ENCODE peak calls at places on chromosomes 5 and 9, in seven cellular contexts. O, N, J, I, M, U and Z are unnamed samples.

GRCh38 chr9:137955224-137955570 is 77.6 kb downstream of the CACNA1B start:
- DNase-seq in O (no peak), N (no peak), J (no peak), I (no peak), M (no peak), U (no peak), Z (no peak)

GRCh38 chr9:115531410-115532130 is 413.6 kb upstream of the TNC start:
- DNase-seq in O (no peak), N (no peak), J (no peak), I (peak; percentile 90), M (no peak), U (no peak), Z (no peak)

GRCh38 chr9:98045234-98046160 is 11.0 kb upstream of the NANS start:
- DNase-seq in O (peak; percentile 84), N (no peak), J (no peak), I (no peak), M (peak; percentile 84), U (no peak), Z (peak; percentile 87)

GRCh38 chr5:146005723-146006122 is 69.3 kb downstream of the SH3RF2 start:
- DNase-seq in O (no peak), N (no peak), J (no peak), I (no peak), M (no peak), U (no peak), Z (no peak)

GRCh38 chr5:95892784-95893354 is 68.8 kb downstream of the ELL2 start:
- DNase-seq in O (no peak), N (peak; percentile 42), J (peak; percentile 33), I (no peak), M (no peak), U (peak; percentile 45), Z (peak; percentile 16)

GRCh38 chr5:71503536-71503935 is 48.1 kb downstream of the BDP1 start:
- DNase-seq in O (no peak), N (no peak), J (no peak), I (no peak), M (no peak), U (no peak), Z (no peak)

GRCh38 chr9:101533334-101534187 is at the start of gene RNF20:
- DNase-seq in O (peak; percentile 96), N (peak; percentile 100), J (peak; percentile 89), I (peak; percentile 98), M (peak; percentile 94), U (peak; percentile 99), Z (peak; percentile 98)

GRCh38 chr5:115461506-115462290 is 82.9 kb downstream of the FEM1C start:
- DNase-seq in O (peak; percentile 58), N (no peak), J (no peak), I (peak; percentile 90), M (no peak), U (no peak), Z (peak; percentile 89)

GRCh38 chr5:94285984-94286383 is 332.4 kb downstream of the KIAA0825 start:
- DNase-seq in O (peak; percentile 8), N (no peak), J (no peak), I (no peak), M (no peak), U (no peak), Z (no peak)

GRCh38 chr9:122001491-122002201 is 91.5 kb downstream of the TTLL11 start:
- DNase-seq in O (no peak), N (no peak), J (no peak), I (peak; percentile 24), M (no peak), U (no peak), Z (no peak)

GRCh38 chr9:116641292-116642059 is 45.6 kb upstream of the TRIM32 start:
- DNase-seq in O (peak; percentile 44), N (no peak), J (no peak), I (no peak), M (no peak), U (no peak), Z (no peak)

GRCh38 chr9:125440411-125440810 is 178.8 kb downstream of the GAPVD1 start:
- DNase-seq in O (no peak), N (no peak), J (peak; percentile 61), I (no peak), M (no peak), U (no peak), Z (no peak)

GRCh38 chr9:518540-518939 is 303.9 kb downstream of the DOCK8 start:
- DNase-seq in O (no peak), N (no peak), J (no peak), I (no peak), M (no peak), U (peak; percentile 23), Z (no peak)

GRCh38 chr5:83927140-83927733 is 206.6 kb upstream of the HAPLN1 start:
- DNase-seq in O (no peak), N (peak; percentile 82), J (peak; percentile 12), I (peak; percentile 64), M (no peak), U (peak; percentile 79), Z (peak; percentile 57)

GRCh38 chr5:80957031-80957761 is 3.0 kb upstream of the RASGRF2 start:
- DNase-seq in O (peak; percentile 75), N (no peak), J (no peak), I (no peak), M (no peak), U (no peak), Z (no peak)
- H2AFZ ChIP-seq in O (no peak overlapping the region), N (no peak overlapping the region), J (no peak overlapping the region), I (no peak overlapping the region), M (no peak overlapping the region), U (no peak overlapping the region), Z (no peak overlapping the region)

GRCh38 chr9:3863114-3863528 is 337.3 kb upstream of the RFX3 start:
- DNase-seq in O (peak; percentile 80), N (no peak), J (peak; percentile 35), I (peak; percentile 92), M (no peak), U (no peak), Z (peak; percentile 78)
- H3K4me2 ChIP-seq in O (peak overlapping the region; percentile 55), N (no peak overlapping the region), J (peak overlapping the region; percentile 56), I (peak overlapping the region; percentile 26), M (no peak overlapping the region), U (no peak overlapping the region), Z (peak overlapping the region; percentile 67)

GRCh38 chr5:134874831-134875655 is 872 bp downstream of the TXNDC15 start:
- DNase-seq in O (peak; percentile 48), N (peak; percentile 40), J (peak; percentile 67), I (peak; percentile 88), M (no peak), U (peak; percentile 68), Z (no peak)
- H3K4me3 ChIP-seq in O (peak overlapping the region; percentile 85), N (peak overlapping the region; percentile 71), J (peak overlapping the region; percentile 70), I (peak overlapping the region; percentile 81), M (peak overlapping the region; percentile 83), U (peak overlapping the region; percentile 84), Z (peak overlapping the region; percentile 83)

DNA sequence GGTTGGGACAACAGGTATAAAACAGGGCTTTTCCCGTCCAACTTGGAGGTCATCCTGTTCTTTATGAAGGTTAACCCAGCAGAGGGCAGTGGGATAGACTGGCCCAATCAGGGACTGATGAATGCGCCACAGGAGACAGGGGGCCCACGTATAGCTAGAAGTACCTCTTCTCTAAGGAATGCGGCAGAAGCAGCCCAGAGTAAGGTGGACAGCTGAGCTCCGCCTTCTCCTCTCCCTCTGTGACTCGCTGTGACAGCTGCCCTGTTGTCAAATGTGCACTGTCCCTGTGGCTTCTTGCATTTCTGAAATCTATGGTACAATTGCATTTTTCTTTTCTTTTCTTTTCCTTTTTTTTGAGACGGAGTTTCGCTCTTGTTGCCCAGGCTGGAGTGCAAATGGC is 306.6 kb downstream of the FBXL7 start:
- DNase-seq in O (no peak), N (no peak), J (no peak), I (no peak), M (no peak), U (no peak), Z (no peak)
- H2AFZ ChIP-seq in O (no peak overlapping the region), N (no peak overlapping the region), J (no peak overlapping the region), I (no peak overlapping the region), M (no peak overlapping the region), U (no peak overlapping the region), Z (no peak overlapping the region)

GRCh38 chr9:105151686-105151995 is 92.8 kb upstream of the SLC44A1 start:
- DNase-seq in O (no peak), N (no peak), J (no peak), I (no peak), M (no peak), U (no peak), Z (no peak)
- H3K4me2 ChIP-seq in O (peak overlapping the region; percentile 17), N (no peak overlapping the region), J (peak overlapping the region; percentile 38), I (peak overlapping the region; percentile 25), M (no peak overlapping the region), U (no peak overlapping the region), Z (peak overlapping the region; percentile 41)

DNA sequence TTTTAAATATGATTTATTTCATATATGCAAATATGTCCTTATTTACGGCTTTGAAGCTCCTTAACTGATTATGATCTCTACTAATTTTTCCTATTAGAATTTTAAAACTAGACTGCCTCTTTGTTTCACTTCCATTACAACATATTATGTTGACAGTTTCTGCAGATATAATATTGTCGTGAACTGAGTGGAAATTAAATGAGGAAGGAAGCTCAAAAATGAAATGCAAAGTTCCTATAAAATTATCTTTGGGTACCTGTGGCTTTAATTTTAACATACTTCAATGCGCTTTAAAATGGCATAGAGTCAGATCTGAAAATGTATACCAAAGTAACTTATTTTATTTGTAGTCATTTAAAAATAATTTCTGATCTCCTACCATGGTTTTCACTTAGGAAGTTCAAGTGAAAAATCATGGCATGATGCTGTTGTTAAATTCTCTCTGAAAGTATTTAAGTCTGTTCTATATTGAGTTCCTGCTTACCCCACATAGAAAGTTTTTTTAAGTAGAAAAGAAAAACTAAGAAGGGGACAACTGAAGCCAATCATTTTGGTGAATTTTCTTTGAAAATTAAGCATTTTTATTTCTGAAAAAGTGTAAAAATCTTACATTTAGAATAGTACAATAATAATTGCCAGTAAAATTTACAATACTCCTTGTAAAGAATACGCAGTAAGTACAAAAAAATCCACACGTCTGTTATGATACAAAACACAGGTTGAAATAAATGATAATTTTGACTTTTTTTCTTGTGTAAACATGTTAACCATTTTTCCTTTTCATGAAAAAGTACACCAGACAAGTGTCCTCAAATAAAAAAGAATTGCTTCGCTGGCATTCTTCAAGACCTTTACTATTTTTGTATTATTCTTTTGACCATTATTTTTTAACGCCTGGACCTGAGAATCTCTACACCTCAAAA is 2.6 kb downstream of the FOXD1 start:
- DNase-seq in O (no peak), N (no peak), J (no peak), I (no peak), M (no peak), U (no peak), Z (no peak)
- H3K4me3 ChIP-seq in O (peak overlapping the region; percentile 87), N (peak overlapping the region; percentile 36), J (peak overlapping the region; percentile 80), I (peak overlapping the region; percentile 94), M (no peak overlapping the region), U (no peak overlapping the region), Z (peak overlapping the region; percentile 64)

DNA sequence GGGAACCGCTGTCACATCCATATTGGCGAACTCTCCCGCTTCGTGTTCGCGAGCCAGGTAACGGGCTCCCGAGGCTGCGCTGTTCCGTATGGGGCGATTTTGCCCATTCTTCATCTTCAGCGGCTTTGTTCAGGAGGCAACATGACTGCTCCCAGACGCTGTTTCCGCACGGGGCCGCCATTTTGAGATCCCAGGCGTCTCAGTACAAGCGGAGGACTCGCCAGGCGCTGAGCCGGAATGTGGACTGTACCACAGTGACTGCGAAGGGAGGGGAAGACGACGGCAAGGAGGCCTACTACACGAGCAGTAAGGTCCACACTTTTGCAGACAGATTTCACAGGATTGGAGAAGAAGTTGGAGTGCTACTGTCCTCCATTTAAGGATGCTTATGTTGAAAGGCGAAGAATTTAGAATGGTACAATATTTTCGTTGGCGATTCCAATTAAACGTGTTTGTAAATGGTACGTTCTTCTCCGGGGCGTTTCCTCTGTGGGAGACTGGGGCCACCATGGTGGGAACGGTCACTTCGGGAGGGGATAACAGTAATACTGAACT is 41.6 kb upstream of the ZNF300 start:
- DNase-seq in O (peak; percentile 72), N (no peak), J (peak; percentile 62), I (peak; percentile 39), M (no peak), U (no peak), Z (no peak)
- H2AFZ ChIP-seq in O (peak overlapping the region; percentile 90), N (no peak overlapping the region), J (peak overlapping the region; percentile 76), I (peak overlapping the region; percentile 87), M (no peak overlapping the region), U (no peak overlapping the region), Z (no peak overlapping the region)